ENCODE peak calls at places on chromosomes 5 and 9, in six cellular contexts. J, X, S, G, B and Z are unnamed samples.
A peak's percentile ranks its signal among the peaks of the same experiment; 100 is the strongest.

GRCh38 chr5:91151947-91152346 is 231.2 kb downstream of the ARRDC3 start:
- DNase-seq in X (peak; percentile 82), J (peak; percentile 90), G (no peak), B (no peak), S (no peak), Z (peak; percentile 98)

GRCh38 chr9:109996936-109997580 is 210.9 kb downstream of the C9orf152 start:
- DNase-seq in S (no peak), G (no peak), B (no peak), J (no peak), X (no peak), Z (no peak)

GRCh38 chr5:81393783-81394718 is at the start of gene ACOT12:
- DNase-seq in G (peak; percentile 64), B (no peak), X (no peak), S (no peak), J (peak; percentile 20), Z (no peak)

GRCh38 chr5:132228241-132229035 is 785 bp upstream of the P4HA2 start:
- DNase-seq in G (no peak), J (no peak), B (no peak), S (no peak), X (no peak), Z (no peak)

GRCh38 chr5:125536582-125536981 is 790.1 kb upstream of the ZNF608 start:
- DNase-seq in G (no peak), B (no peak), J (peak; percentile 27), X (no peak), S (no peak), Z (no peak)

GRCh38 chr5:158874343-158874742 is 225.4 kb downstream of the EBF1 start:
- DNase-seq in B (no peak), X (no peak), G (no peak), J (no peak), S (no peak), Z (no peak)

GRCh38 chr9:33165263-33166151 is 1.6 kb downstream of the B4GALT1 start:
- DNase-seq in B (peak; percentile 77), S (no peak), G (no peak), X (no peak), J (peak; percentile 83), Z (no peak)

GRCh38 chr5:5341531-5342292 is 80.8 kb upstream of the ICE1 start:
- DNase-seq in G (no peak), X (no peak), S (no peak), J (no peak), B (no peak), Z (no peak)

GRCh38 chr5:172364773-172365172 is 81.2 kb upstream of the UBTD2 start:
- DNase-seq in G (no peak), S (no peak), B (no peak), X (no peak), J (no peak), Z (no peak)

GRCh38 chr5:36200513-36200912 is 41.2 kb downstream of the NADK2 start:
- DNase-seq in X (no peak), S (no peak), J (peak; percentile 55), B (no peak), G (no peak), Z (no peak)

DNA sequence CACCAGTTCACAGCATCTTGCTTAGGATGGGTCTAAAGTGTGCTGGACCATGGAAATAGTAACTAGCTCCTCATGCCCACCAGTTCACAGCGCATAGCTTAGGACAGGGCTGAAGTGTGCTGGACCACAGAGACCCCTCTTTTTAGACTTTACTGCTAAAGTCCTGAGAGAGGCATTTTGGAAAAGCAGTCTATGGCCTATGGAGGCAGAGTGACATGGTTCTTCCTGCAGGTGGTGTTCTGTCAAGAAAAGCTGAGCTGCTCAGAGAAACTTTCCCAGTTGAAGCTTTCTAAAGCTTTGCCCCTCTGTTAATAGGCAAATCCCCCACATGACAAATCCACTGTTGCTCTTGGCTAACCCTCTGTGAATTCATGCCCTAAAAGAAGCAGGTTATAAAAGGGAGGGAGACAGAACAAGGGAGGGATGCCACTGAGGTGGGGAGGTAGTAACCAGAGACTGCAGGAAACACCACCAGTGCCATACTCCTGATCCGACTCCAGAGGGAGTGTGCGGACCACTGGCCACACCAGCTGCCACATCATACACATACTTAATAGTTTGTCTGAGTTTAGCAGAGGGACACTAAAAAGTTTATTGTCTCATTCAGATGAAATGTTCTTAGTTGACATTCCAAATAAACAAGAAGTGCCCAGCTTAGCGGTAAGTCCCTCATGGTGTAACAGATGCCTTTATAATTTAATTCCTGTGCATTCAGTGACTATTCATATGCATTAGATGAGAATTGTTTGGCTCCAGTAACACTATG is 236.1 kb upstream of the NFIL3 start:
- DNase-seq in X (no peak), S (no peak), J (peak; percentile 55), B (no peak), G (no peak), Z (no peak)
- TF ChIP-seq CTCF in X (peak; percentile 82), S (peak; percentile 34), J (peak; percentile 67), B (peak; percentile 53), G (no peak), Z (peak; percentile 46)

DNA sequence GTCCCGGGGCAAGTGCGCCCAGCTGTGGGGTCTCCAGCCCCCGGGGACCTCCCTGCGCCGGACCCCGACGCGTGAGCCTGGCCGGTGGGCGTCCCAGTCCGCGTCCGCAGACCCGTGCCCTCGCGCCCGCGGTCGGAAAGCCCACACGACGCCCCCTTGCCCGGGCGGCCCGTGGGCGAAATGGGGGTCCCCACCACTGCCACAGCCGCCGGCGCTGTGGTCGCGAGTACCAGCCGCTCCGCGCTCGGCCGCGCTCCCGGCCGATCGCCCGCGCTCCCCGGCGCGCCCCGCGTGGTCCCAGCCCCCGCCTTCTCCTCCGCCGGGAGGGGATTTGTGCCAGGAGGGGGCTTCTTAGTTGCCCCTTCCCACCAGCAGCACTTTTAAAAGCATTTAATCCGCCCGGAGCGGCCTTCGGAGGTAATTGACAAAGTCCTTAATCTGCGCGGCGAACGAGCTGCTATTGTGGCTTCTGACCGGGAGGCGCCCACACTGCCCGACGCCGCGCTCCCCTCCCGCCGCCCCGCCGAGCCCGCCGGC is 426 bp upstream of the FIBCD1 start:
- DNase-seq in S (no peak), J (peak; percentile 11), B (no peak), X (no peak), G (no peak), Z (no peak)
- H3K4me3 ChIP-seq in S (peak overlapping the region; percentile 63), J (peak overlapping the region; percentile 86), B (no peak overlapping the region), X (peak overlapping the region; percentile 55), G (no peak overlapping the region), Z (peak overlapping the region; percentile 55)

GRCh38 chr5:75054110-75054930 is 2.0 kb upstream of the GCNT4 start:
- DNase-seq in B (no peak), G (peak; percentile 74), X (no peak), S (no peak), J (peak; percentile 34), Z (no peak)

GRCh38 chr5:75051217-75051751 is 1.1 kb downstream of the GCNT4 start:
- DNase-seq in B (no peak), S (no peak), X (no peak), J (no peak), G (no peak), Z (no peak)

GRCh38 chr5:75052461-75053285 is at the start of gene GCNT4:
- DNase-seq in B (no peak), S (no peak), J (peak; percentile 36), G (peak; percentile 85), X (no peak), Z (no peak)

GRCh38 chr5:75055727-75056144 is 3.4 kb upstream of the GCNT4 start:
- DNase-seq in B (no peak), S (no peak), X (peak; percentile 81), J (peak; percentile 47), G (no peak), Z (no peak)

DNA sequence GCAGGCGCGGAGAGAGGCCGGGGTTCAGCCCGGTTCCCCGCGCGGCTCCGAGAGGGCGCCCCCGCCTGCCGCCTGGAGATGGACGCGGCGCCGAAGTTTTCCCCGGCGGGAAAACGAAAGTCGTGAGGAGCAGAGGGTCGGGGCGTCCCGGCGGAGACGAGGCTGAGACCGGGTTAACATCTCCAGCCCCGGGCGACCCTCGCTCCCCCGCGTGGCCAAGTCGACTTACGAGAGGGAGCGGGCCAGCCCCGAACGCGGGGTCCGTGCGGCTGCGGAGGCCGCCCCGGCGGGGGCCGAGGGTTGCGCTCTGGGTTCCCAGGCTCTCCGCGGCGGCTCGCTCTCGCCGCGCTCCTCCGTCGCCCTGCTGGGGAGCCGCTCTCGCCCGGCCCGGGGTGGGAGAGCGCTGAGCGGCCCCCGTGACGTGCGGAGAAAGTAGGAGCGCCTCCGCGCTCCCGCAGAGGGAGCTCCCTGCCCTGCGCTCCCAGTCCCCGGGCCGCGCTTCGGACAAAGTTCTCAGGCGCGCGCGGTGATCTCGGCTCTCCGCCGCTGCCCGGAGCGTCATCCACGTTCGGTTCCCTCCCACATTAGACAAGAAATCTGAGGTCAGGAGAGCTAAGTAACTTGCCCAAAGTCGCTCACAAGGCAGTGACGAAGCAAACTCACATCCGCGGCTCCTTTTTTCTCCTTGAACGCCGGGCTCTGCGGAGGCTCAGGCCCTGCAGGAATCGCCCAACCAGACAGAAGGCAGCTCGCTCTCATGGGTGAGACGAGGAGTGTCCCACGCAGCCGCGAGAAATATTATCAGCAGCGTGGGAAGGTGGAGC is 1.1 kb upstream of the GCNT4 start:
- DNase-seq in S (no peak), X (peak; percentile 50), G (peak; percentile 89), B (no peak), J (peak; percentile 73), Z (peak; percentile 44)
- TF ChIP-seq CTCF in S (peak; percentile 1), X (peak; percentile 26), G (peak; percentile 8), B (no peak), J (peak; percentile 19), Z (peak; percentile 9)

GRCh38 chr5:138874771-138875628 is at the start of gene LRRTM2:
- DNase-seq in S (no peak), G (no peak), X (peak; percentile 70), B (no peak), J (peak; percentile 98), Z (no peak)
- H3K4me3 ChIP-seq in S (peak within 1 kb of the TSS; percentile 16), G (peak within 1 kb of the TSS; percentile 6), X (peak within 1 kb of the TSS; percentile 53), B (no peak within 1 kb of the TSS), J (peak within 1 kb of the TSS; percentile 28), Z (no peak within 1 kb of the TSS)

GRCh38 chr9:85108806-85109205 is 439.3 kb downstream of the NTRK2 start:
- DNase-seq in J (no peak), X (no peak), S (no peak), B (no peak), G (no peak), Z (no peak)

GRCh38 chr9:85112933-85113418 is 443.4 kb downstream of the NTRK2 start:
- DNase-seq in X (no peak), G (no peak), J (no peak), B (no peak), S (no peak), Z (no peak)

GRCh38 chr9:85112376-85112775 is 442.8 kb downstream of the NTRK2 start:
- DNase-seq in J (no peak), S (no peak), B (no peak), G (no peak), X (no peak), Z (no peak)

DNA sequence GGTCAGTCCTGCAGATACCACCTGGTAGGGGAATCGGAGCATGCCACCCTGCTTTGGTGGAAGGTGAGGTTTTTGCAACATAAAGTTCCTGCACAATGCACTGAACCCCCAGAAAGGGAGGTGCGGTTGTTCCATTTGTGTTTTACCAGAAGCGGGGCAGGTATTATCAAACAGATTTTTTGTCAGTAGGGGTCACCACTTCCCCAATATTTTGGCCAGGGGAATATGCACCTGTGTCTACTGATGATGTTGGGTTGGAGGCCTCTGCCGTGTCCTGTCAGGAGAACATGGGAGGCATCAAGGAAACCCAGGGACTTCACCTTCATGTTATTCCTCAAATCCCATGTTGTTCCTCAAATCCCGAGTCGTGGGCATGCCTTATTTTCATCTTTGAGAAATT is 438.7 kb downstream of the NTRK2 start:
- DNase-seq in S (no peak), J (no peak), B (peak; percentile 1), G (no peak), X (no peak), Z (no peak)
- TF ChIP-seq CTCF in S (no peak), J (no peak), B (no peak), G (no peak), X (no peak), Z (no peak)